ENCODE peak calls at places on chromosomes 7 and 10, in four cellular contexts. Q, R, P and I are unnamed samples.

GRCh38 chr10:89207181-89207800 is at the start of gene CH25H:
- DNase-seq in Q (peak; percentile 39), R (no peak), P (no peak), I (peak; percentile 79)

GRCh38 chr7:90594791-90595317 is 1.3 kb upstream of the CDK14 start:
- DNase-seq in Q (no peak), R (peak; percentile 37), P (no peak), I (peak; percentile 41)

GRCh38 chr7:63205136-63205535 is 793.5 kb upstream of the ZNF722 start:
- DNase-seq in Q (no peak), R (no peak), P (no peak), I (no peak)

GRCh38 chr10:33332183-33333031 is 2.1 kb downstream of the NRP1 start:
- DNase-seq in Q (peak; percentile 28), R (no peak), P (no peak), I (no peak)

GRCh38 chr7:150949971-150950491 is 28.1 kb downstream of the KCNH2 start:
- DNase-seq in Q (no peak), R (no peak), P (no peak), I (peak; percentile 12)

GRCh38 chr10:109993551-109993950 is 14.2 kb upstream of the ADD3 start:
- DNase-seq in Q (no peak), R (no peak), P (no peak), I (no peak)

GRCh38 chr7:88300401-88300800 is 6.3 kb downstream of the STEAP4 start:
- DNase-seq in Q (no peak), R (no peak), P (no peak), I (no peak)

GRCh38 chr7:30893357-30893756 is 18.3 kb upstream of the AQP1 start:
- DNase-seq in Q (no peak), R (no peak), P (no peak), I (no peak)

GRCh38 chr7:5296015-5296621 is 13.4 kb downstream of the SLC29A4 start:
- DNase-seq in Q (no peak), R (no peak), P (no peak), I (no peak)

GRCh38 chr10:49647985-49648795 is 31.3 kb upstream of the C10orf53 start:
- DNase-seq in Q (no peak), R (no peak), P (no peak), I (no peak)

GRCh38 chr7:41189866-41190265 is 513.0 kb downstream of the INHBA start:
- DNase-seq in Q (peak; percentile 46), R (peak; percentile 94), P (no peak), I (no peak)

GRCh38 chr7:167087-167855 is 25.1 kb upstream of the FAM20C start:
- DNase-seq in Q (no peak), R (no peak), P (no peak), I (peak; percentile 13)

GRCh38 chr7:63065684-63066083 is 933.0 kb upstream of the ZNF722 start:
- DNase-seq in Q (no peak), R (no peak), P (no peak), I (no peak)

GRCh38 chr10:25813511-25813910 is 120.5 kb upstream of the MYO3A start:
- DNase-seq in Q (no peak), R (no peak), P (no peak), I (no peak)

GRCh38 chr7:116752305-116753074 is 80.5 kb downstream of the MET start:
- DNase-seq in Q (no peak), R (no peak), P (no peak), I (peak; percentile 35)

GRCh38 chr7:80869821-80870751 is 48.8 kb downstream of the SEMA3C start:
- DNase-seq in Q (peak; percentile 79), R (no peak), P (no peak), I (no peak)

GRCh38 chr10:49055231-49055850 is 60.0 kb downstream of the VSTM4 start:
- DNase-seq in Q (no peak), R (no peak), P (no peak), I (no peak)

GRCh38 chr10:75335191-75335590 is 66.4 kb downstream of the ZNF503 start:
- DNase-seq in Q (no peak), R (no peak), P (no peak), I (no peak)

GRCh38 chr10:61397175-61397986 is 55.8 kb downstream of the TMEM26 start:
- DNase-seq in Q (peak; percentile 3), R (no peak), P (no peak), I (no peak)

GRCh38 chr7:99035723-99036530 is 108.0 kb downstream of the SMURF1 start:
- DNase-seq in Q (no peak), R (no peak), P (no peak), I (no peak)

GRCh38 chr10:108069096-108069495 is 904.6 kb upstream of the SORCS1 start:
- DNase-seq in Q (no peak), R (no peak), P (no peak), I (no peak)

GRCh38 chr7:76121044-76121443 is 73.1 kb downstream of the MDH2 start:
- DNase-seq in Q (no peak), R (no peak), P (no peak), I (no peak)

GRCh38 chr10:64385355-64385754 is 864.2 kb downstream of the REEP3 start:
- DNase-seq in Q (no peak), R (no peak), P (no peak), I (no peak)

GRCh38 chr10:79068203-79068561 is 584 bp upstream of the ZMIZ1 start:
- DNase-seq in Q (no peak), R (no peak), P (peak; percentile 45), I (no peak)
- TF ChIP-seq CTCF in Q (no peak), R (peak; percentile 32), P (no peak), I (no peak)

GRCh38 chr10:100766693-100767427 is 21.5 kb downstream of the PAX2 start:
- DNase-seq in Q (peak; percentile 29), R (no peak), P (no peak), I (no peak)
- TF ChIP-seq CTCF in Q (no peak), R (no peak), P (no peak), I (peak; percentile 24)

GRCh38 chr10:96529634-96530279 is 16.0 kb upstream of the TLL2 start:
- DNase-seq in Q (no peak), R (no peak), P (no peak), I (no peak)
- TF ChIP-seq CTCF in Q (no peak), R (no peak), P (no peak), I (no peak)

GRCh38 chr10:44925224-44925623 is 14.1 kb downstream of the TMEM72 start:
- DNase-seq in Q (peak; percentile 30), R (no peak), P (no peak), I (peak; percentile 77)

GRCh38 chr10:44925811-44926760 is 14.9 kb downstream of the TMEM72 start:
- DNase-seq in Q (no peak), R (no peak), P (peak; percentile 6), I (no peak)

GRCh38 chr10:44923611-44924010 is 12.5 kb downstream of the TMEM72 start:
- DNase-seq in Q (no peak), R (no peak), P (no peak), I (no peak)

GRCh38 chr10:44922826-44923545 is 11.8 kb downstream of the TMEM72 start:
- DNase-seq in Q (no peak), R (no peak), P (no peak), I (no peak)

GRCh38 chr10:44924261-44925040 is 13.3 kb downstream of the TMEM72 start:
- DNase-seq in Q (no peak), R (no peak), P (no peak), I (no peak)
- TF ChIP-seq CTCF in Q (no peak), R (no peak), P (no peak), I (no peak)

GRCh38 chr7:15174470-15174869 is 271.9 kb upstream of the DGKB start:
- DNase-seq in Q (no peak), R (no peak), P (no peak), I (no peak)

GRCh38 chr7:15167912-15168311 is 265.4 kb upstream of the DGKB start:
- DNase-seq in Q (no peak), R (no peak), P (no peak), I (no peak)

GRCh38 chr7:15166620-15167019 is 264.1 kb upstream of the DGKB start:
- DNase-seq in Q (no peak), R (no peak), P (no peak), I (no peak)

GRCh38 chr7:15168489-15168888 is 265.9 kb upstream of the DGKB start:
- DNase-seq in Q (no peak), R (no peak), P (no peak), I (no peak)
- TF ChIP-seq CTCF in Q (no peak), R (no peak), P (no peak), I (no peak)

GRCh38 chr10:6838118-6838517 is 258.0 kb upstream of the PRKCQ start:
- DNase-seq in Q (peak; percentile 45), R (no peak), P (no peak), I (no peak)
- TF ChIP-seq CTCF in Q (no peak), R (no peak), P (no peak), I (no peak)

GRCh38 chr10:132222726-132223125 is 36.0 kb downstream of the DPYSL4 start:
- DNase-seq in Q (no peak), R (no peak), P (no peak), I (no peak)

GRCh38 chr10:132223156-132223590 is 36.4 kb downstream of the DPYSL4 start:
- DNase-seq in Q (peak; percentile 85), R (peak; percentile 43), P (peak; percentile 43), I (peak; percentile 75)

GRCh38 chr10:132223611-132224342 is 37.0 kb downstream of the DPYSL4 start:
- DNase-seq in Q (no peak), R (no peak), P (no peak), I (no peak)

GRCh38 chr10:132220061-132220460 is 33.3 kb downstream of the DPYSL4 start:
- DNase-seq in Q (no peak), R (no peak), P (no peak), I (no peak)

GRCh38 chr10:132219486-132219885 is 32.7 kb downstream of the DPYSL4 start:
- DNase-seq in Q (no peak), R (no peak), P (no peak), I (no peak)
- TF ChIP-seq CTCF in Q (peak; percentile 7), R (no peak), P (no peak), I (no peak)